ENCODE peak calls at places on chromosomes 12 and 14, in six cellular contexts. One of them, this sample, is unnamed.

GRCh38 chr12:127455347-127456265 is 811.4 kb upstream of the TMEM132C start:
- DNase-seq in A549: no peak
- DNase-seq in AG04450: no peak
- DNase-seq in HepG2: no peak
- DNase-seq in cardiac muscle cell: no peak
- DNase-seq in mammary epithelial cell: no peak
- DNase-seq in this sample: no peak

GRCh38 chr12:93751864-93752610 is 74.9 kb downstream of the CRADD start:
- DNase-seq in A549: no peak
- DNase-seq in AG04450: peak; percentile 93
- DNase-seq in HepG2: no peak
- DNase-seq in cardiac muscle cell: no peak
- DNase-seq in mammary epithelial cell: no peak
- DNase-seq in this sample: peak; percentile 43

GRCh38 chr12:10310926-10311705 is 3.4 kb downstream of the KLRD1 start:
- DNase-seq in A549: no peak
- DNase-seq in AG04450: no peak
- DNase-seq in HepG2: no peak
- DNase-seq in cardiac muscle cell: peak; percentile 6
- DNase-seq in mammary epithelial cell: peak; percentile 49
- DNase-seq in this sample: no peak

GRCh38 chr14:67010602-67011001 is 178.6 kb upstream of the GARIN2 start:
- DNase-seq in A549: no peak
- DNase-seq in AG04450: no peak
- DNase-seq in HepG2: no peak
- DNase-seq in cardiac muscle cell: no peak
- DNase-seq in mammary epithelial cell: no peak
- DNase-seq in this sample: no peak

GRCh38 chr12:20421338-20421890 is 53.1 kb downstream of the PDE3A start:
- DNase-seq in A549: no peak
- DNase-seq in AG04450: no peak
- DNase-seq in HepG2: no peak
- DNase-seq in cardiac muscle cell: no peak
- DNase-seq in mammary epithelial cell: no peak
- DNase-seq in this sample: no peak

GRCh38 chr14:77299776-77300175 is 20.9 kb downstream of the POMT2 start:
- DNase-seq in A549: no peak
- DNase-seq in AG04450: no peak
- DNase-seq in HepG2: no peak
- DNase-seq in cardiac muscle cell: no peak
- DNase-seq in mammary epithelial cell: no peak
- DNase-seq in this sample: no peak

GRCh38 chr14:23568600-23569310 is 1.2 kb upstream of the AP1G2 start:
- DNase-seq in A549: no peak
- DNase-seq in AG04450: no peak
- DNase-seq in HepG2: peak; percentile 80
- DNase-seq in cardiac muscle cell: no peak
- DNase-seq in mammary epithelial cell: no peak
- DNase-seq in this sample: no peak

GRCh38 chr14:54191846-54192245 is 205.0 kb upstream of the CDKN3 start:
- DNase-seq in A549: no peak
- DNase-seq in AG04450: no peak
- DNase-seq in HepG2: no peak
- DNase-seq in cardiac muscle cell: no peak
- DNase-seq in mammary epithelial cell: peak; percentile 41
- DNase-seq in this sample: no peak

GRCh38 chr12:2460051-2460450 is 334.7 kb upstream of the FKBP4 start:
- DNase-seq in A549: no peak
- DNase-seq in AG04450: no peak
- DNase-seq in HepG2: no peak
- DNase-seq in cardiac muscle cell: no peak
- DNase-seq in mammary epithelial cell: no peak
- DNase-seq in this sample: no peak

GRCh38 chr12:127964717-127965116 is 302.3 kb upstream of the TMEM132C start:
- DNase-seq in A549: no peak
- DNase-seq in AG04450: no peak
- DNase-seq in HepG2: no peak
- DNase-seq in cardiac muscle cell: no peak
- DNase-seq in mammary epithelial cell: no peak
- DNase-seq in this sample: no peak

GRCh38 chr12:34392741-34393085 is 370.4 kb downstream of the ALG10 start:
- DNase-seq in A549: no peak
- DNase-seq in AG04450: no peak
- DNase-seq in HepG2: no peak
- DNase-seq in cardiac muscle cell: no peak
- DNase-seq in mammary epithelial cell: no peak
- DNase-seq in this sample: no peak

GRCh38 chr12:89181271-89181920 is 170.9 kb downstream of the DUSP6 start:
- DNase-seq in A549: peak; percentile 12
- DNase-seq in AG04450: peak; percentile 21
- DNase-seq in HepG2: no peak
- DNase-seq in cardiac muscle cell: peak; percentile 79
- DNase-seq in mammary epithelial cell: peak; percentile 91
- DNase-seq in this sample: no peak

GRCh38 chr12:71405884-71406283 is 33.7 kb upstream of the LGR5 start:
- DNase-seq in A549: no peak
- DNase-seq in AG04450: no peak
- DNase-seq in HepG2: no peak
- DNase-seq in cardiac muscle cell: no peak
- DNase-seq in mammary epithelial cell: no peak
- DNase-seq in this sample: no peak

GRCh38 chr12:50541139-50541538 is 36.4 kb downstream of the DIP2B start:
- DNase-seq in A549: no peak
- DNase-seq in AG04450: no peak
- DNase-seq in HepG2: no peak
- DNase-seq in cardiac muscle cell: no peak
- DNase-seq in mammary epithelial cell: no peak
- DNase-seq in this sample: no peak

GRCh38 chr12:97229036-97229435 is 233.6 kb upstream of the RMST start:
- DNase-seq in A549: no peak
- DNase-seq in AG04450: no peak
- DNase-seq in HepG2: no peak
- DNase-seq in cardiac muscle cell: no peak
- DNase-seq in mammary epithelial cell: no peak
- DNase-seq in this sample: no peak

GRCh38 chr12:42483534-42483857 is 106.0 kb downstream of the PRICKLE1 start:
- DNase-seq in A549: no peak
- DNase-seq in AG04450: no peak
- DNase-seq in HepG2: no peak
- DNase-seq in cardiac muscle cell: no peak
- DNase-seq in mammary epithelial cell: peak; percentile 42
- DNase-seq in this sample: no peak

GRCh38 chr12:69290545-69291277 is 51.3 kb downstream of the CPSF6 start:
- DNase-seq in A549: peak; percentile 61
- DNase-seq in AG04450: peak; percentile 44
- DNase-seq in HepG2: peak; percentile 82
- DNase-seq in cardiac muscle cell: peak; percentile 88
- DNase-seq in mammary epithelial cell: peak; percentile 68
- DNase-seq in this sample: peak; percentile 81

GRCh38 chr12:56763753-56764657 is 881 bp downstream of the HSD17B6 start:
- DNase-seq in A549: no peak
- DNase-seq in AG04450: peak; percentile 36
- DNase-seq in HepG2: no peak
- DNase-seq in cardiac muscle cell: peak; percentile 45
- DNase-seq in mammary epithelial cell: no peak
- DNase-seq in this sample: no peak

GRCh38 chr12:118436002-118436724 is 59.8 kb downstream of the SUDS3 start:
- DNase-seq in A549: no peak
- DNase-seq in AG04450: no peak
- DNase-seq in HepG2: no peak
- DNase-seq in cardiac muscle cell: no peak
- DNase-seq in mammary epithelial cell: no peak
- DNase-seq in this sample: no peak
- TF ChIP-seq CTCF in A549: peak; percentile 29
- TF ChIP-seq CTCF in AG04450: no peak
- TF ChIP-seq CTCF in HepG2: peak; percentile 55
- TF ChIP-seq CTCF in cardiac muscle cell: no peak
- TF ChIP-seq CTCF in mammary epithelial cell: no peak
- TF ChIP-seq CTCF in this sample: no peak

GRCh38 chr12:22101749-22102243 is 55.8 kb downstream of the CMAS start:
- DNase-seq in A549: no peak
- DNase-seq in AG04450: peak; percentile 59
- DNase-seq in HepG2: no peak
- DNase-seq in cardiac muscle cell: peak; percentile 88
- DNase-seq in mammary epithelial cell: peak; percentile 99
- DNase-seq in this sample: peak; percentile 81
- TF ChIP-seq CTCF in A549: no peak
- TF ChIP-seq CTCF in AG04450: no peak
- TF ChIP-seq CTCF in HepG2: no peak
- TF ChIP-seq CTCF in cardiac muscle cell: no peak
- TF ChIP-seq CTCF in mammary epithelial cell: no peak
- TF ChIP-seq CTCF in this sample: no peak

DNA sequence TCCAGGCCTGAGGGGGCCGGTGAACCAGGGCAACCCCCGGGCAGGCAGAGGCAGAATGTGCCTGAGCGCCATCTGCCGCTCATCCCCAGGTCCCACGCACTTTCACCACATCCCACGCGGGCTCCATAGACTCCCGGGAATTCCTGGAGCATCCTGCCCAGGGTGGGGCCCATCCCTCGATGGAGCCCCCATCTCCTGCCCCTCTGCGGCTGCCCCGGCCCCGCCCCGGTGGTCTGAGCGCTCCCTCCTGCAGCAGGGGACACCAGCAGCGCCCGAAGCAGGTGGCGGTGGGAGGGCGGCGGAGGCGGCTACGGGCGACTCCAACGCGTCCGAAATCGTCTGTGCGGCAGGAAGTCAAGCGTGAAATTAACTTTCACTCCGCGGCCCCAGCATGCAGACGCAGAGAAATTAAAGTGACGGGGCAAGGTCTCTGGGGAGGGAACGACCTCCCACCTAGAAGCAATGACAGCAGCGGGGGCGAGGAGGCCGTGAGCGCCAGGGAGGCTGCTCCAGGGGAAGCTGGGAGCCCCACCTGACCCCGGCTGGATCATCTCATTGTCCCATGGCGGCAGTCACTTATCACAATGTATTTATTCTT is 122.2 kb downstream of the NCOR2 start:
- DNase-seq in A549: no peak
- DNase-seq in AG04450: no peak
- DNase-seq in HepG2: no peak
- DNase-seq in cardiac muscle cell: no peak
- DNase-seq in mammary epithelial cell: no peak
- DNase-seq in this sample: no peak
- TF ChIP-seq CTCF in A549: no peak
- TF ChIP-seq CTCF in AG04450: no peak
- TF ChIP-seq CTCF in HepG2: no peak
- TF ChIP-seq CTCF in cardiac muscle cell: no peak
- TF ChIP-seq CTCF in mammary epithelial cell: no peak
- TF ChIP-seq CTCF in this sample: no peak

GRCh38 chr12:111424793-111425251 is 19.1 kb downstream of the SH2B3 start:
- DNase-seq in A549: no peak
- DNase-seq in AG04450: no peak
- DNase-seq in HepG2: no peak
- DNase-seq in cardiac muscle cell: no peak
- DNase-seq in mammary epithelial cell: no peak
- DNase-seq in this sample: no peak
- TF ChIP-seq CTCF in A549: no peak
- TF ChIP-seq CTCF in AG04450: peak; percentile 11
- TF ChIP-seq CTCF in HepG2: no peak
- TF ChIP-seq CTCF in cardiac muscle cell: peak; percentile 3
- TF ChIP-seq CTCF in mammary epithelial cell: no peak
- TF ChIP-seq CTCF in this sample: no peak

GRCh38 chr12:111221296-111222026 is 147.4 kb downstream of the PHETA1 start:
- DNase-seq in A549: no peak
- DNase-seq in AG04450: no peak
- DNase-seq in HepG2: no peak
- DNase-seq in cardiac muscle cell: no peak
- DNase-seq in mammary epithelial cell: no peak
- DNase-seq in this sample: no peak
- TF ChIP-seq CTCF in A549: no peak
- TF ChIP-seq CTCF in AG04450: no peak
- TF ChIP-seq CTCF in HepG2: no peak
- TF ChIP-seq CTCF in cardiac muscle cell: no peak
- TF ChIP-seq CTCF in mammary epithelial cell: no peak
- TF ChIP-seq CTCF in this sample: no peak

GRCh38 chr14:75655235-75655634 is 5.4 kb downstream of the ERG28 start:
- DNase-seq in A549: no peak
- DNase-seq in AG04450: no peak
- DNase-seq in HepG2: no peak
- DNase-seq in cardiac muscle cell: no peak
- DNase-seq in mammary epithelial cell: no peak
- DNase-seq in this sample: no peak
- TF ChIP-seq CTCF in A549: no peak
- TF ChIP-seq CTCF in AG04450: no peak
- TF ChIP-seq CTCF in HepG2: no peak
- TF ChIP-seq CTCF in cardiac muscle cell: no peak
- TF ChIP-seq CTCF in mammary epithelial cell: no peak
- TF ChIP-seq CTCF in this sample: no peak

GRCh38 chr12:124053855-124054254 is 80.8 kb downstream of the ZNF664 start:
- DNase-seq in A549: peak; percentile 44
- DNase-seq in AG04450: peak; percentile 18
- DNase-seq in HepG2: peak; percentile 52
- DNase-seq in cardiac muscle cell: peak; percentile 89
- DNase-seq in mammary epithelial cell: no peak
- DNase-seq in this sample: peak; percentile 59
- TF ChIP-seq CTCF in A549: peak; percentile 58
- TF ChIP-seq CTCF in AG04450: peak; percentile 63
- TF ChIP-seq CTCF in HepG2: peak; percentile 87
- TF ChIP-seq CTCF in cardiac muscle cell: peak; percentile 86
- TF ChIP-seq CTCF in mammary epithelial cell: peak; percentile 56
- TF ChIP-seq CTCF in this sample: peak; percentile 42

GRCh38 chr12:16531623-16532022 is 74.3 kb downstream of the LMO3 start:
- DNase-seq in A549: no peak
- DNase-seq in AG04450: no peak
- DNase-seq in HepG2: no peak
- DNase-seq in cardiac muscle cell: no peak
- DNase-seq in mammary epithelial cell: peak; percentile 77
- DNase-seq in this sample: no peak

GRCh38 chr12:16530268-16530865 is 75.6 kb downstream of the LMO3 start:
- DNase-seq in A549: no peak
- DNase-seq in AG04450: no peak
- DNase-seq in HepG2: no peak
- DNase-seq in cardiac muscle cell: no peak
- DNase-seq in mammary epithelial cell: no peak
- DNase-seq in this sample: no peak

GRCh38 chr12:16523570-16524331 is 82.2 kb downstream of the LMO3 start:
- DNase-seq in A549: no peak
- DNase-seq in AG04450: no peak
- DNase-seq in HepG2: no peak
- DNase-seq in cardiac muscle cell: peak; percentile 35
- DNase-seq in mammary epithelial cell: peak; percentile 20
- DNase-seq in this sample: no peak

GRCh38 chr12:16524378-16524777 is 81.6 kb downstream of the LMO3 start:
- DNase-seq in A549: no peak
- DNase-seq in AG04450: no peak
- DNase-seq in HepG2: no peak
- DNase-seq in cardiac muscle cell: no peak
- DNase-seq in mammary epithelial cell: peak; percentile 76
- DNase-seq in this sample: no peak

GRCh38 chr12:16526693-16527092 is 79.3 kb downstream of the LMO3 start:
- DNase-seq in A549: no peak
- DNase-seq in AG04450: peak; percentile 70
- DNase-seq in HepG2: no peak
- DNase-seq in cardiac muscle cell: peak; percentile 90
- DNase-seq in mammary epithelial cell: peak; percentile 70
- DNase-seq in this sample: no peak
- TF ChIP-seq CTCF in A549: no peak
- TF ChIP-seq CTCF in AG04450: no peak
- TF ChIP-seq CTCF in HepG2: no peak
- TF ChIP-seq CTCF in cardiac muscle cell: no peak
- TF ChIP-seq CTCF in mammary epithelial cell: no peak
- TF ChIP-seq CTCF in this sample: no peak

This sample was measured in left lung.